ENCODE peak calls at places on chromosome 15, in four cellular contexts. R is Peyer's patch, F is upper lobe of left lung, T is sigmoid colon. Z is an unnamed sample.

GRCh38 chr15:101133751-101134261 is 118.0 kb downstream of the CHSY1 start:
- DNase-seq in R (no peak), F (peak), T (no peak), Z (no peak)

GRCh38 chr15:86725628-86726027 is 646.0 kb downstream of the AGBL1 start:
- DNase-seq in T (no peak), R (no peak), F (no peak), Z (no peak)

GRCh38 chr15:50119063-50119700 is at the start of gene ATP8B4:
- DNase-seq in F (no peak), T (no peak), R (no peak), Z (no peak)

GRCh38 chr15:39301589-39301999 is 279.3 kb upstream of the THBS1 start:
- DNase-seq in R (no peak), T (no peak), F (no peak), Z (no peak)

GRCh38 chr15:58458076-58458475 is 26.3 kb downstream of the LIPC start:
- DNase-seq in R (no peak), F (no peak), T (no peak), Z (no peak)

GRCh38 chr15:99099661-99100060 is 5.2 kb upstream of the SYNM start:
- DNase-seq in T (no peak), F (no peak), R (no peak), Z (no peak)

GRCh38 chr15:63870403-63871209 is 36.9 kb upstream of the HERC1 start:
- DNase-seq in F (no peak), T (no peak), R (no peak), Z (no peak)

GRCh38 chr15:42619641-42620371 is 44.4 kb downstream of the STARD9 start:
- DNase-seq in F (no peak), T (no peak), R (no peak), Z (no peak)

GRCh38 chr15:60973637-60974415 is 255.3 kb downstream of the RORA start:
- DNase-seq in R (no peak), F (no peak), T (no peak), Z (no peak)

GRCh38 chr15:22967084-22967770 is 12.9 kb downstream of the CYFIP1 start:
- DNase-seq in F (no peak), T (peak), R (peak), Z (no peak)

GRCh38 chr15:90402230-90402629 is 14.2 kb downstream of the IQGAP1 start:
- DNase-seq in T (peak), F (no peak), R (no peak), Z (peak)

GRCh38 chr15:50883903-50884302 is 24.6 kb upstream of the AP4E1 start:
- DNase-seq in T (no peak), R (peak), F (no peak), Z (no peak)

GRCh38 chr15:41891226-41891625 is 2.6 kb downstream of the SPTBN5 start:
- DNase-seq in F (no peak), R (no peak), T (no peak), Z (no peak)

GRCh38 chr15:101049856-101050646 is 130.9 kb downstream of the LRRK1 start:
- DNase-seq in F (no peak), T (peak), R (peak), Z (no peak)

GRCh38 chr15:50077655-50078054 is 41.4 kb downstream of the ATP8B4 start:
- DNase-seq in T (no peak), R (no peak), F (no peak), Z (no peak)

GRCh38 chr15:101370330-101371024 is 75.4 kb upstream of the SNRPA1 start:
- DNase-seq in F (peak), R (no peak), T (no peak), Z (no peak)

GRCh38 chr15:76994496-76994895 is 430 bp upstream of the PSTPIP1 start:
- DNase-seq in T (no peak), R (peak), F (no peak), Z (no peak)

GRCh38 chr15:101446527-101447167 is 42.9 kb downstream of the PCSK6 start:
- DNase-seq in F (no peak), R (no peak), T (peak), Z (no peak)

GRCh38 chr15:76310470-76311070 is 699 bp downstream of the ETFA start:
- DNase-seq in F (no peak), T (no peak), R (no peak), Z (no peak)

GRCh38 chr15:43516185-43516584 is 1.2 kb upstream of the MAP1A start:
- DNase-seq in F (no peak), T (peak), R (no peak), Z (peak)

GRCh38 chr15:55768670-55769185 is 25.8 kb upstream of the PRTG start:
- DNase-seq in F (no peak), R (no peak), T (no peak), Z (no peak)

GRCh38 chr15:60095711-60096110 is 91.6 kb downstream of the FOXB1 start:
- DNase-seq in T (no peak), R (no peak), F (no peak), Z (no peak)

GRCh38 chr15:51973220-51973619 is 1.6 kb upstream of the LEO1 start:
- DNase-seq in T (no peak), R (no peak), F (no peak), Z (peak)

GRCh38 chr15:27845535-27846369 is 253.4 kb downstream of the OCA2 start:
- DNase-seq in F (no peak), T (no peak), R (no peak), Z (no peak)

GRCh38 chr15:90838066-90838465 is 30.3 kb upstream of the FURIN start:
- DNase-seq in R (peak), T (no peak), F (no peak), Z (no peak)

GRCh38 chr15:51970132-51970817 is 1.3 kb downstream of the LEO1 start:
- DNase-seq in R (no peak), F (no peak), T (no peak), Z (no peak)

GRCh38 chr15:100602822-100603393 is 519 bp downstream of the ASB7 start:
- DNase-seq in F (no peak), T (no peak), R (peak), Z (no peak)

GRCh38 chr15:92596623-92597022 is 59.0 kb downstream of the FAM174B start:
- DNase-seq in F (no peak), T (no peak), R (no peak), Z (no peak)

GRCh38 chr15:53917109-53917508 is 61.1 kb upstream of the UNC13C start:
- DNase-seq in R (no peak), F (no peak), T (no peak), Z (no peak)

GRCh38 chr15:68492855-68493254 is 60.9 kb upstream of the ITGA11 start:
- DNase-seq in F (no peak), T (no peak), R (no peak), Z (no peak)

GRCh38 chr15:58684036-58684700 is 65.3 kb downstream of the ADAM10 start:
- DNase-seq in R (no peak), T (no peak), F (no peak), Z (no peak)

GRCh38 chr15:34010921-34011320 is 28.1 kb downstream of the AVEN start:
- DNase-seq in T (no peak), R (no peak), F (no peak), Z (no peak)

GRCh38 chr15:81256916-81257315 is 60.2 kb downstream of the IL16 start:
- DNase-seq in R (no peak), F (no peak), T (no peak), Z (no peak)
- TF ChIP-seq CTCF in R (peak), F (no peak), T (no peak), Z (peak)

DNA sequence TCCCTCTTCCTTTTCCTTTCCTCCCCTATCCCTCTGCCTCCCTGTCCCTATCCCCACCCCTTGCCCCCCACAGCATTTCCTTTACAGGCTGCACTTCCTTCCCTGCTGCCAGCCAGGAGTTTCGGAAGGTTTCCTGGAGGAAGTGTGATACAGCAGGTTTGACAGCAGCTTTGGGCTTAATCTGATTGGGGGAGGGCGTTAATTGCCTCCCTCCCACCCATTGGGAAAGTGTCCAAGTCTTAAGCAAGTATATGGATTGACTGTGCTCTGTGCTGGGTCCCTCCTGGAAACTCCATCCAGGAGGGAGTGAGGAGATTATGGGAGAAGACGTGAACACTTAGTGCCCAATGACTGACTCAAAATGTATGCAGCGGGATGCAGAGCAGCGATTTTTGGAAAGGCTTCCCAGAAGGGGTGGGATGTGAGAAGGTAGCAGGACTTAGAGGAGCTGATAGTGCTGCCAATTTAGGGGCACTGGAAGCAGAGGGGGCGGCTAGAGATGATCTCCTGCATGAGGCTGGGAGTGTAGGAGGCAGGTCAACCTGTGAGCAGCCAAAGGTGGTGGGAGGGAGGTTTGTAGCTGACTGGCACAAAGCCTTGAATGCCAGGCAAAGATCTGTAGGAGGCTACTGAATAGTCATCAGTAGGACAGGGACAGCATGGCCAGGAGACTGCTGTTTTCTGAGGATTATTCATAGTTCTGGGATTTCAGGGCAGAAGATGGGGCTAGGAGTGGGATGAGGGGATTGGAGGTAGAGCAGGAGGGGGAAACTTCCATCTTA is 2.0 kb downstream of the SCAMP5 start:
- DNase-seq in T (no peak), F (no peak), R (no peak), Z (no peak)
- H3K4me3 ChIP-seq in T (no peak), F (no peak), R (no peak), Z (no peak)

DNA sequence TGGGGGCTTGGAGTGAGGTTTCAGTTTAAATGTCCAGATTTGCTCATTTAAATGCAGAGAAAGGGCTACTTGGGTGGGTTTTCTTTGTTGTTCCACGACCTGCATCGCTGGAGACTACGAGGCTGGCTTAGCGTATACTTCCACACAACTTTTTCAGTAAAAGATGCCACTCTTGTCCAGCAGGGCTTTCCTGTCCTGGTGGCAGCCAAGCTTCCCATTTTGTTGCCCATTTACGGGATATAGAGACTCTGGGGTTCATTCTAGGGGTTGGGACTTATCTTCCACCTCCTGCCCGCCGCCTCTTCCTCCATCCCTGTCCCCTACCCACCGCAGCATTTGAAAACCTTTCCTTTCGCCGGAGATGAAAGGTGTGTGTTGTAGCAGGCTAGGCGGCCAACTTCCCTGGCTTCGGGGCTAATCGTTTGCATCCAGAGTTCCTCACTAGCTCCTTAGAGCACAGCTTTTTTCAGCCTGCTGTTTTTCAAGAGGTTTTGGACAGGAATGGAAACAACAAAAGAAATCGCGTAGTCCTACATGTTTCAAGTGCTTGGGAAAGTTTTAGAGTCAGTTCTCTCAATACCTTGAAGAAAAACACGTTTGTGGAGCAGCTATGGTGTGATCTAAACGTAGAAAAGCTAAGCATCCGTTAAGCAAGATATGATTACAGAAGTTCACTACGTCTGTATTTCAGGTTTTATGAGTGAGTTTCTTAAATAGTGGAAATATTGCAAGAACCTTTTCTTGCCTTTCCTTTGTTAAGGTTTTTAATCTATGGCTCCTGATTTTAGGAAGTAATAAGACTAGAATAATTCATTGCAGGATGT is 843 bp downstream of the CHRNA5 start:
- DNase-seq in F (no peak), R (no peak), T (no peak), Z (no peak)
- TF ChIP-seq CTCF in F (no peak), R (no peak), T (no peak), Z (no peak)

GRCh38 chr15:66565731-66566130 is at the start of gene LCTL:
- DNase-seq in F (no peak), R (peak), T (no peak), Z (no peak)
- H3K4me3 ChIP-seq in F (no peak), R (no peak), T (no peak), Z (no peak)

DNA sequence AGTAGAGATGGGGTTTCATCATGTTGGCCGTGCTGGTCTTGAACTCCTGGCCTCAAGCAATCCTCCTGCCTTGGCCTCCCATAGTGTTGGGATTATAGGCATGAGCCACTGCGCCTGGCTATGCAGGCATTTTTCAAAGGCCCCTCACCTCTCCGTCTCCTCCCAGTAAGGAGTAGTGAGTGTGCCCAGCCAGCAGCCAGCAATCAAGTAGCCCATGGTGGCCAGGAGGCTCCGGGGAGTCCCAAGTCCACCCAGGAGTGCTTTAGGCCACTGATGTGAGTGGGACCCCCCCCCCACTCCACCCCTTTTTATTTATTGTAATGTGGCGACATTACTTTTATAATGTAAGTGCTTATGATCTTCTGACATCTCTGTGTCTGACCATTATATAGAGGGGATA is 8.1 kb downstream of the ISG20 start:
- DNase-seq in R (peak), F (no peak), T (peak), Z (no peak)
- TF ChIP-seq CTCF in R (no peak), F (no peak), T (no peak), Z (no peak)

DNA sequence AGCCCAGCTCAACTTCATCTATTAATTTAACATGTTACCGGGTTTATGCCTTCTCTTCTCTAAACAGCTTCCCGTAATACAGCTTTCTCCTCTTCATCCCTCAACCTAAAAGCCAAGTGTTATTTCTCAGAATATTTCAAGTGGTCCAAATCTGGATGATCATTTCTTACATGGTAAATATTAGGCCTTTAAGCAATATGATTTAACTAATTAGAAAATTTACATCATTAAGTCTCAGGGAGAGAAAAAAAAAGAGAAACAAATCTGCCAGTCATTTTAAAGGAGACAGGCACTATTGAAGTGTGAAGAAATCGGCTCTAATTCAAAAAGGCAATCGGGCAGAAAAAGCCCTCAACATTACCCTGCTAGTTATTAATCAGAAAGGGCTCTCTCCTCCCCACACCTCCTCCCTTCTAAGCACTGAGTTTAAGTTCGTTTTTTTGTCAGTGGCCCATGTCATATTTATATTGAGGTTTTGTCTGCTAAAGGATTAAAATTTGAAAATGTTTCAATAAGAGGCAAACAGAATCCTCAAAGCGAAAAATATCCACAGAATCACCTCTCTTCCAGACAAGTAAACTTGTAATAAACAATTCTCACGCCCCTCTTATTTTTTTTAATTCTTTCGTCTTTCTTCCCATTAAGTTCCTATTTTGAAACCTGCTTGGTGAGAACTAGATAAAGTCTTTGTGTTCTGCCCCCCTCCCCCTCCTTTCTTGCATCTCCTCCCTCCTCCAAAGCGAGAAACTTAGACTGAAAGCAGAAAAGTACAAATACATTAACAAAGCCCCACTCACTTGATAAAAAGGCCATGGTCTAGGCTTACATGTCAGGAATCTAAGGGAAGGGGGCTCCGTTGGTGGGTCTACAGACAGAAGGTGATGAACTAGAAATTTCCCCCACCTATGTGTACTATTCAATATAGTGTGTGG is 215.7 kb downstream of the MEIS2 start:
- DNase-seq in F (no peak), R (no peak), T (no peak), Z (no peak)
- H3K4me3 ChIP-seq in F (no peak), R (no peak), T (peak), Z (no peak)

GRCh38 chr15:48963524-48964113 is at the start of gene SHC4:
- DNase-seq in F (no peak), R (peak), T (peak), Z (no peak)
- TF ChIP-seq CTCF in F (no peak), R (no peak), T (no peak), Z (no peak)

GRCh38 chr15:67241132-67241855 is 13.2 kb downstream of the AAGAB start:
- DNase-seq in T (no peak), F (no peak), R (no peak), Z (no peak)
- H3K4me3 ChIP-seq in T (no peak), F (no peak), R (no peak), Z (no peak)

GRCh38 chr15:62277816-62278394 is 112.8 kb upstream of the C2CD4B start:
- DNase-seq in T (no peak), F (no peak), R (no peak), Z (no peak)
- TF ChIP-seq CTCF in T (no peak), F (no peak), R (no peak), Z (no peak)

Z was measured in ascending aorta.